ENCODE peak calls at places on chromosomes 13 and 19, in eight cellular contexts. I is IMR-90, Z is A549, G is heart left ventricle, U is uterus, X is spleen, K is body of pancreas, A is lower leg skin. N is an unnamed sample.

GRCh38 chr13:39452834-39453233 is 150.2 kb downstream of the LHFPL6 start:
- DNase-seq in I (no peak), Z (no peak), G (no peak), U (no peak), X (no peak), K (no peak), A (no peak), N (no peak)

GRCh38 chr19:52735734-52736133 is 890 bp upstream of the ZNF611 start:
- DNase-seq in I (no peak), Z (no peak), G (peak; percentile 85), U (peak; percentile 75), X (peak; percentile 80), K (peak; percentile 47), A (peak; percentile 18), N (peak; percentile 61)

GRCh38 chr13:40770609-40770933 is 419 bp downstream of the MRPS31 start:
- DNase-seq in I (no peak), Z (no peak), G (no peak), U (no peak), X (no peak), K (no peak), A (no peak), N (no peak)

GRCh38 chr13:46374710-46375109 is 12.3 kb downstream of the RUBCNL start:
- DNase-seq in I (no peak), Z (no peak), G (no peak), U (no peak), X (no peak), K (no peak), A (no peak), N (no peak)

GRCh38 chr19:50536662-50537305 is 23.1 kb upstream of the ASPDH start:
- DNase-seq in I (no peak), Z (no peak), G (no peak), U (no peak), X (no peak), K (no peak), A (no peak), N (no peak)

GRCh38 chr19:2371656-2372055 is 11.6 kb downstream of the TMPRSS9 start:
- DNase-seq in I (peak; percentile 60), Z (no peak), G (no peak), U (no peak), X (no peak), K (no peak), A (no peak), N (no peak)

GRCh38 chr13:74287672-74288169 is 153.5 kb upstream of the KLF12 start:
- DNase-seq in I (peak; percentile 64), Z (no peak), G (peak; percentile 80), U (peak; percentile 59), X (peak; percentile 89), K (peak; percentile 69), A (peak; percentile 42), N (peak; percentile 94)

GRCh38 chr19:362683-363082 is 18.1 kb upstream of the MIER2 start:
- DNase-seq in I (no peak), Z (no peak), G (no peak), U (no peak), X (peak; percentile 21), K (no peak), A (no peak), N (no peak)

GRCh38 chr13:59568306-59568705 is 595.4 kb downstream of the DIAPH3 start:
- DNase-seq in I (no peak), Z (no peak), G (no peak), U (no peak), X (no peak), K (no peak), A (no peak), N (no peak)

GRCh38 chr13:43596924-43597598 is 189.7 kb downstream of the ENOX1 start:
- DNase-seq in I (no peak), Z (no peak), G (no peak), U (no peak), X (no peak), K (no peak), A (no peak), N (no peak)

GRCh38 chr19:49957262-49957915 is 3.6 kb downstream of the SIGLEC11 start:
- DNase-seq in I (no peak), Z (no peak), G (no peak), U (no peak), X (peak; percentile 24), K (no peak), A (no peak), N (no peak)

GRCh38 chr13:49060698-49061387 is 85.1 kb downstream of the FNDC3A start:
- DNase-seq in I (peak; percentile 20), Z (no peak), G (no peak), U (no peak), X (no peak), K (no peak), A (no peak), N (no peak)
- TF ChIP-seq POLR2A in I (no peak), Z (no peak), G (no peak), U (no peak), X (no peak), K (no peak), A (no peak), N (no peak)

GRCh38 chr13:108974686-108975085 is 345.3 kb downstream of the MYO16 start:
- DNase-seq in I (no peak), Z (no peak), G (no peak), U (no peak), X (no peak), K (no peak), A (no peak), N (no peak)
- TF ChIP-seq CTCF in I (peak; percentile 22), Z (no peak), G (no peak), U (no peak), X (no peak), K (no peak), A (no peak), N (no peak)

GRCh38 chr19:5149508-5149907 is 180.6 kb downstream of the KDM4B start:
- DNase-seq in I (no peak), Z (no peak), G (no peak), U (peak; percentile 11), X (peak; percentile 74), K (no peak), A (no peak), N (peak; percentile 51)
- H3K4me3 ChIP-seq in I (no peak overlapping the region), Z (no peak overlapping the region), G (no peak overlapping the region), U (no peak overlapping the region), X (no peak overlapping the region), K (no peak overlapping the region), A (no peak overlapping the region), N (no peak overlapping the region)

DNA sequence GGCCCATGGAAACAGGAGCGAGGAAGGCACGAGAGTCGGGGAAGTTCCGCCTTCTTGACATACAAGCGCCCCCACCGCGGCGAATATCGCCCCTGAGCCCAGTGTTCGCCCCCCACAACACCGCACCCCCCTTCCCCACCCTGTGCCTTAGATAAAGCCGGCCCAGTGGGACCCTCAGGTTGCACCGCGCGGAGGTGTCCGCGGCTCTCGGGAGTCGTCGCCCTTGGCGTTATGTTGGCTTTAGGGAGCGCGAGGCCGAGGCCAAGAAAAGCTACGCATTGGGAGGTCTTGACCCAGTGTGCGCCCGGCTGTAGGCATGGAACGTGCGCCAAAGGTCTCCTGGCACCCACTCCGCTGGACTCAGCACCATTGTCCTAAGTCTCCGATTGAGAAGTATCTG is 603 bp upstream of the ZNF132 start:
- DNase-seq in I (no peak), Z (no peak), G (no peak), U (peak; percentile 39), X (no peak), K (no peak), A (no peak), N (no peak)
- TF ChIP-seq POLR2A in I (no peak), Z (no peak), G (no peak), U (no peak), X (no peak), K (no peak), A (no peak), N (no peak)

GRCh38 chr19:55099557-55100506 is 17.6 kb downstream of the PPP1R12C start:
- DNase-seq in I (no peak), Z (no peak), G (no peak), U (peak; percentile 16), X (no peak), K (no peak), A (no peak), N (no peak)

GRCh38 chr19:55096061-55096701 is 20.5 kb downstream of the EPS8L1 start:
- DNase-seq in I (no peak), Z (no peak), G (no peak), U (no peak), X (no peak), K (no peak), A (no peak), N (no peak)

GRCh38 chr19:55101261-55101660 is 16.2 kb downstream of the PPP1R12C start:
- DNase-seq in I (no peak), Z (no peak), G (no peak), U (no peak), X (no peak), K (no peak), A (no peak), N (no peak)

GRCh38 chr19:55097864-55098715 is 19.3 kb downstream of the PPP1R12C start:
- DNase-seq in I (no peak), Z (no peak), G (no peak), U (no peak), X (no peak), K (no peak), A (no peak), N (no peak)

DNA sequence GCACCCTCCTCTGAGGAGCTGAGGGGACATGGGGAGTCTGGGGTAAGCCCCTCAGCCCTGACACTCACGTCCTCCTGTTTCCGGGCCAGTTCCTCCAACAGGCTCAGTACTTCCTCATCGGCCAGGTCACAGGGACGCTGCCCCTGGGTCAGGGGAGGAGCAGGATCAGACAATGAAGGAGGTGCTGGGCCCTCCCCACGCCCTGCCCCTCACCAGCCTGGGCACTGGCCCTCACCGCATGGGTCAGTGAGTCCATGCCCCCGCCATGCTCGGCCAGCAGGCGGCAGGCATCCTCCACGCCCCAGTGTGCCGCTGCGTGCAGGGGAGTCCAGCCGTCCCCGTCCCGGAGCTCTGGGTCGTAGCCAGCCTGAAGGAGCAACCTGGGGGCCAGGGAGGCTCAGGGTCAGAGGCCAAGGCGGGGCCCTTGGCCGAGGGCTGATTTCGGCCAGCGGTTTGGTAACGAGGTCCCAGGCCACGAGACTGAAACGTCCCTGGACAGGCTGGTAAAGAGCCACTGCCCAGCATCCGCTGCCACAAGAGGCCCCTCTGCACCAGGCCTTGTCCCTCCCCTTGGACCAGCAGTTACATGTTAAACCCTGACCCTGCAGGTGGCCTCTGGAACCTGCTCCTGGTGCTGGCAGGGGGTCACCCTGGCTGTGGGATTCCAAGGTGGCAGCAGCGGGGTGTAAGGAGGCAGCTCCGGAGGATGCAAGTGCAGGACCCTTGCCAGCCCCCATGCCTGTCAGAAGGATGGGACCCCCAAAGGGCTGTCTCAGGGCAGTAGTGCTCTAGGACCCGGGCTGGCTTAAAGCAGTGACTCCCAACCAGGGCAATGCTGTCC is 18.5 kb downstream of the PPP1R12C start:
- DNase-seq in I (no peak), Z (no peak), G (no peak), U (no peak), X (no peak), K (no peak), A (no peak), N (no peak)
- TF ChIP-seq CTCF in I (no peak), Z (peak; percentile 9), G (no peak), U (no peak), X (peak; percentile 57), K (no peak), A (no peak), N (no peak)